ENCODE peak calls at places on chromosomes 1 and 21, in four cellular contexts. F is A172, C is ELR, D is NT2/D1. Y is an unnamed sample.

GRCh38 chr1:154609398-154610380 is 1.7 kb upstream of the ADAR start:
- DNase-seq in F (peak), C (peak), D (peak), Y (no peak)

GRCh38 chr21:15301736-15302135 is 236.9 kb upstream of the NRIP1 start:
- DNase-seq in F (no peak), C (no peak), D (no peak), Y (no peak)

GRCh38 chr1:152924191-152924590 is 15.8 kb downstream of the IVL start:
- DNase-seq in F (no peak), C (peak), D (no peak), Y (no peak)

GRCh38 chr1:115712911-115713609 is 55.5 kb downstream of the CASQ2 start:
- DNase-seq in F (no peak), C (no peak), D (no peak), Y (no peak)

GRCh38 chr1:91569411-91570104 is 68.9 kb downstream of the CDC7 start:
- DNase-seq in F (peak), C (peak), D (no peak), Y (peak)

GRCh38 chr21:39137248-39138186 is 45.7 kb downstream of the PSMG1 start:
- DNase-seq in F (peak), C (peak), D (peak), Y (no peak)

GRCh38 chr21:27693376-27693775 is 726.5 kb upstream of the ADAMTS5 start:
- DNase-seq in F (peak), C (peak), D (no peak), Y (no peak)

GRCh38 chr1:111719135-111719534 is 20.1 kb downstream of the INKA2 start:
- DNase-seq in F (no peak), C (no peak), D (no peak), Y (no peak)

GRCh38 chr1:35442737-35443136 is 114.5 kb downstream of the KIAA0319L start:
- DNase-seq in F (no peak), C (no peak), D (no peak), Y (no peak)

GRCh38 chr1:182641561-182641960 is 37.4 kb upstream of the RGS16 start:
- DNase-seq in F (no peak), C (no peak), D (no peak), Y (no peak)

GRCh38 chr1:212478467-212479025 is 45.8 kb downstream of the NENF start:
- DNase-seq in F (no peak), C (no peak), D (no peak), Y (no peak)